ENCODE peak calls at places on chromosomes 11 and 22, in seven cellular contexts. Y is T-helper 1 cell, F is Right ventricle myocardium superior, B is prostate gland, L is endothelial cell, R is ELF-1, X is caudate nucleus. J is an unnamed sample.

GRCh38 chr11:109027851-109028250 is 363.0 kb downstream of the DDX10 start:
- DNase-seq in Y (no peak), F (no peak), L (no peak), B (no peak), X (no peak), R (no peak), J (no peak)

GRCh38 chr11:92702771-92703170 is 266.7 kb upstream of the MTNR1B start:
- DNase-seq in F (no peak), R (no peak), Y (no peak), X (no peak), B (no peak), L (no peak), J (no peak)

GRCh38 chr22:31099386-31099785 is 8.0 kb downstream of the SELENOM start:
- DNase-seq in F (no peak), L (no peak), B (no peak), R (no peak), X (no peak), Y (no peak), J (no peak)

GRCh38 chr11:70544774-70545625 is 146.7 kb downstream of the CTTN start:
- DNase-seq in B (no peak), X (no peak), R (peak), F (no peak), L (no peak), Y (no peak), J (no peak)

GRCh38 chr11:2914475-2915195 is 14.6 kb downstream of the PHLDA2 start:
- DNase-seq in B (no peak), X (no peak), R (no peak), Y (no peak), F (peak), L (no peak), J (no peak)

GRCh38 chr11:117713676-117714075 is 83.3 kb downstream of the DSCAML1 start:
- DNase-seq in B (no peak), X (no peak), F (no peak), Y (no peak), L (no peak), R (no peak), J (no peak)

GRCh38 chr22:50001388-50002231 is 11.0 kb downstream of the IL17REL start:
- DNase-seq in R (peak), L (no peak), B (no peak), Y (no peak), X (no peak), F (peak), J (no peak)

GRCh38 chr11:34274712-34275398 is 83.0 kb downstream of the ABTB2 start:
- DNase-seq in F (peak), X (no peak), Y (no peak), L (no peak), B (peak), R (peak), J (no peak)

GRCh38 chr11:62578541-62578940 is 4.8 kb upstream of the EEF1G start:
- DNase-seq in R (no peak), B (no peak), Y (no peak), L (no peak), X (no peak), F (peak), J (no peak)

GRCh38 chr11:118605116-118605867 is 2.1 kb upstream of the PHLDB1 start:
- DNase-seq in F (peak), B (no peak), R (peak), L (no peak), Y (no peak), X (no peak), J (no peak)